ENCODE peak calls at places on chromosomes 7 and 10, in four cellular contexts. One of them, this sample, is unnamed. For H3K36me3, the result is how much of the 10 kb centered on the place peaks cover.

GRCh38 chr10:125781374-125781773 is 5.8 kb upstream of the MMP21 start:
- DNase-seq in GM12878: no peak
- DNase-seq in HepG2: no peak
- DNase-seq in H1: no peak
- DNase-seq in this sample: no peak

GRCh38 chr10:86056632-86057031 is 310.0 kb downstream of the GRID1 start:
- DNase-seq in HepG2: no peak
- DNase-seq in H1: no peak
- DNase-seq in GM12878: no peak
- DNase-seq in this sample: no peak

GRCh38 chr7:94228223-94228622 is 166.5 kb upstream of the COL1A2 start:
- DNase-seq in GM12878: no peak
- DNase-seq in HepG2: no peak
- DNase-seq in H1: no peak
- DNase-seq in this sample: peak

GRCh38 chr10:15419279-15419874 is 48.3 kb upstream of the FAM171A1 start:
- DNase-seq in HepG2: peak
- DNase-seq in GM12878: no peak
- DNase-seq in H1: no peak
- DNase-seq in this sample: peak

GRCh38 chr10:107915277-107915634 is 750.8 kb upstream of the SORCS1 start:
- DNase-seq in H1: no peak
- DNase-seq in GM12878: no peak
- DNase-seq in HepG2: peak
- DNase-seq in this sample: no peak

GRCh38 chr7:142914121-142914520 is 19.4 kb downstream of the TRPV5 start:
- DNase-seq in H1: no peak
- DNase-seq in GM12878: no peak
- DNase-seq in HepG2: no peak
- DNase-seq in this sample: no peak

GRCh38 chr10:103911021-103911459 is 6.9 kb downstream of the STN1 start:
- DNase-seq in HepG2: no peak
- DNase-seq in H1: no peak
- DNase-seq in GM12878: no peak
- DNase-seq in this sample: no peak

GRCh38 chr10:65751218-65751617 is 1174.6 kb upstream of the LRRTM3 start:
- DNase-seq in GM12878: no peak
- DNase-seq in H1: no peak
- DNase-seq in HepG2: peak
- DNase-seq in this sample: no peak

GRCh38 chr7:121960678-121961461 is 87.9 kb downstream of the PTPRZ1 start:
- DNase-seq in HepG2: no peak
- DNase-seq in H1: no peak
- DNase-seq in GM12878: no peak
- DNase-seq in this sample: no peak

GRCh38 chr7:99679032-99679399 is 780 bp downstream of the CYP3A5 start:
- DNase-seq in HepG2: peak
- DNase-seq in H1: no peak
- DNase-seq in GM12878: no peak
- DNase-seq in this sample: no peak

GRCh38 chr10:958856-959255 is 27.4 kb upstream of the LARP4B start:
- DNase-seq in GM12878: no peak
- DNase-seq in HepG2: no peak
- DNase-seq in H1: no peak
- DNase-seq in this sample: no peak

GRCh38 chr10:3773465-3774017 is 11.5 kb downstream of the KLF6 start:
- DNase-seq in GM12878: no peak
- DNase-seq in H1: no peak
- DNase-seq in HepG2: no peak
- DNase-seq in this sample: no peak

GRCh38 chr10:82506680-82507376 is 631.8 kb downstream of the NRG3 start:
- DNase-seq in HepG2: no peak
- DNase-seq in H1: no peak
- DNase-seq in GM12878: no peak
- DNase-seq in this sample: no peak

GRCh38 chr10:132607491-132607890 is 69.9 kb downstream of the INPP5A start:
- DNase-seq in H1: no peak
- DNase-seq in GM12878: no peak
- DNase-seq in HepG2: no peak
- DNase-seq in this sample: no peak

GRCh38 chr7:140435252-140435895 is 31.5 kb downstream of the RAB19 start:
- DNase-seq in HepG2: no peak
- DNase-seq in GM12878: no peak
- DNase-seq in H1: peak
- DNase-seq in this sample: no peak

GRCh38 chr10:79097021-79097695 is 28.4 kb downstream of the ZMIZ1 start:
- DNase-seq in HepG2: no peak
- DNase-seq in H1: no peak
- DNase-seq in GM12878: no peak
- DNase-seq in this sample: no peak

GRCh38 chr10:120810298-120810697 is 40.9 kb upstream of the WDR11 start:
- DNase-seq in GM12878: no peak
- DNase-seq in H1: no peak
- DNase-seq in HepG2: no peak
- DNase-seq in this sample: no peak

GRCh38 chr7:40969641-40970040 is 733.2 kb downstream of the INHBA start:
- DNase-seq in GM12878: no peak
- DNase-seq in H1: no peak
- DNase-seq in HepG2: no peak
- DNase-seq in this sample: no peak

GRCh38 chr7:144796919-144797318 is 38.9 kb downstream of the TPK1 start:
- DNase-seq in H1: no peak
- DNase-seq in HepG2: no peak
- DNase-seq in GM12878: no peak
- DNase-seq in this sample: no peak

GRCh38 chr7:113731571-113731970 is 187.2 kb downstream of the PPP1R3A start:
- DNase-seq in HepG2: no peak
- DNase-seq in GM12878: no peak
- DNase-seq in H1: no peak
- DNase-seq in this sample: no peak

GRCh38 chr7:93053209-93053945 is 64.4 kb downstream of the SAMD9 start:
- DNase-seq in GM12878: no peak
- DNase-seq in H1: no peak
- DNase-seq in HepG2: no peak
- DNase-seq in this sample: no peak

GRCh38 chr10:15528478-15529239 is 157.6 kb upstream of the FAM171A1 start:
- DNase-seq in H1: no peak
- DNase-seq in HepG2: no peak
- DNase-seq in GM12878: no peak
- DNase-seq in this sample: no peak

GRCh38 chr10:101965075-101965765 is 90.8 kb downstream of the ARMH3 start:
- DNase-seq in GM12878: no peak
- DNase-seq in H1: no peak
- DNase-seq in HepG2: peak
- DNase-seq in this sample: no peak

GRCh38 chr10:35567951-35568350 is 37.2 kb upstream of the GJD4 start:
- DNase-seq in HepG2: no peak
- DNase-seq in GM12878: no peak
- DNase-seq in H1: no peak
- DNase-seq in this sample: no peak

GRCh38 chr10:35572583-35572982 is 32.6 kb upstream of the GJD4 start:
- DNase-seq in GM12878: no peak
- DNase-seq in HepG2: no peak
- DNase-seq in H1: no peak
- DNase-seq in this sample: no peak

GRCh38 chr10:35569836-35570235 is 35.3 kb upstream of the GJD4 start:
- DNase-seq in GM12878: no peak
- DNase-seq in H1: no peak
- DNase-seq in HepG2: no peak
- DNase-seq in this sample: no peak

GRCh38 chr10:35568483-35569015 is 36.6 kb upstream of the GJD4 start:
- DNase-seq in GM12878: no peak
- DNase-seq in H1: no peak
- DNase-seq in HepG2: no peak
- DNase-seq in this sample: no peak

DNA sequence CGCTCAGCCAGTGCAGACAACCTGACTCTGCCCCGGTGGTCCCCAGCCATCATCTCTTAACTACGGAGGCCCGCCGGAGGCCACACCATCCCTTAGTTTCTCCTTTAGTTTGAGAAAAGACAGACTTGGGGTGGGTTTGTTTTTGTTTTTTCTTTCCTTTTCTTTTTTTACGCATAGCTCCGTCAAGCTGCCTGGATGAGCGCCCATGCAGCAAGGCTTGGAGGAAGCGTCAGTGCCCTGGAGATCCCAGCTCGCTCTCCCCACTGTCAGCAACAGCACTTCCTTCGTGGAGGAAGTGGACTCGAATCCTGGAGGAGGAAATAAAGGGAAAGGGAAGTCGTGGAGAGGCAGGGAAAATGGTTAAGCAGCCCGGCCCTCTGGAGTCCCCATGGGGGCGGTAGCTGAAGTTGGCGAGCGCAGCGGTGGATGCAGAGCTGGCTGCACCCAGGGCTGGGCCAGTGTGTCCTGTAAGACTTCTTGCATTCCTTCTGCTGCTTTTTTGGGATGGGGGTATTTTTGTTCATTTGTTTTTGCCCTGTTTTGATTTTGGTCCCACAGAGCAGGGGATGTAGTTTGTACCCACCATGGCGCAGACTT is 35.9 kb upstream of the GJD4 start:
- DNase-seq in GM12878: no peak
- DNase-seq in H1: no peak
- DNase-seq in HepG2: no peak
- DNase-seq in this sample: no peak
- TF ChIP-seq SUZ12 in GM12878: no peak
- TF ChIP-seq SUZ12 in H1: no peak
- TF ChIP-seq SUZ12 in HepG2: no peak
- TF ChIP-seq SUZ12 in this sample: no peak

GRCh38 chr7:77653572-77653971 is 42.7 kb upstream of the RSBN1L start:
- DNase-seq in HepG2: no peak
- DNase-seq in H1: no peak
- DNase-seq in GM12878: no peak
- DNase-seq in this sample: no peak

GRCh38 chr7:77658928-77659327 is 37.3 kb upstream of the RSBN1L start:
- DNase-seq in GM12878: no peak
- DNase-seq in H1: peak
- DNase-seq in HepG2: no peak
- DNase-seq in this sample: no peak

GRCh38 chr7:77655361-77655760 is 40.9 kb upstream of the RSBN1L start:
- DNase-seq in H1: no peak
- DNase-seq in GM12878: no peak
- DNase-seq in HepG2: no peak
- DNase-seq in this sample: no peak

GRCh38 chr7:77655836-77656455 is 40.3 kb upstream of the RSBN1L start:
- DNase-seq in GM12878: no peak
- DNase-seq in H1: peak
- DNase-seq in HepG2: no peak
- DNase-seq in this sample: no peak

GRCh38 chr7:77657427-77658331 is 38.6 kb upstream of the RSBN1L start:
- DNase-seq in HepG2: peak
- DNase-seq in GM12878: peak
- DNase-seq in H1: no peak
- DNase-seq in this sample: no peak
- H3K36me3 ChIP-seq in HepG2: under half
- H3K36me3 ChIP-seq in GM12878: under half
- H3K36me3 ChIP-seq in H1: under half
- H3K36me3 ChIP-seq in this sample: under half

DNA sequence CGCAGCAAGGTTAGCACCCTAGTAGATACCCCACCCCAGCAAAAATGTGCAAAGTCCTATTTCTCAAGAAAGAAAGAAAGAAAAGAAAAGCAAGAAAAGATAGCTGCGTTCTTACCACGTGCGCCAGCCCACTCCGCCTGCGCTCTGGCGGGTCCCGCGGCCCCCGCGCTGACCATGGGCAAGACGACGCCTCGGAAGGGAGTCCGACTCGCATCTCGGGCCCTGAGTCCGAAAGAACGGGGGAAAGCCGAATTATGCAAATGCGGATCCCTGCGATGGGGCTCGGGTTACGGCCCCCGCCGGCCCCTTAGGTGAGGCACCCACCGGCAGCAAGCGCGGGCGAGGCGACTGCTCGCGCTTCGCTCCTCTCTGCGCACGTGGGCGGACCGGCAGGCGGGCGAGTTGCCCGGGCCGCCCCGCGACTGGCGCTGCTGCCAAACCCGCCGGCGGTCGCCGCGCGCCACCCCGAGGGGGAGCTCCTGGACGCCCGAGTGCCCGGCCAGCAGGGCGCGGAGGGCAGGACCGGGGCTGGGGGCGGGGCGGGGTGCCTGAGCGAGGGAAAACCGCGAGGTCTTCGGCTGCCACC is 2.4 kb upstream of the EGR2 start:
- DNase-seq in HepG2: no peak
- DNase-seq in GM12878: no peak
- DNase-seq in H1: peak
- DNase-seq in this sample: no peak
- TF ChIP-seq SUZ12 in HepG2: no peak
- TF ChIP-seq SUZ12 in GM12878: no peak
- TF ChIP-seq SUZ12 in H1: no peak
- TF ChIP-seq SUZ12 in this sample: no peak

GRCh38 chr7:32929430-32930161 is 27.6 kb upstream of the FKBP9 start:
- DNase-seq in HepG2: no peak
- DNase-seq in GM12878: no peak
- DNase-seq in H1: no peak
- DNase-seq in this sample: no peak
- H3K36me3 ChIP-seq in HepG2: under half
- H3K36me3 ChIP-seq in GM12878: under half
- H3K36me3 ChIP-seq in H1: under half
- H3K36me3 ChIP-seq in this sample: under half

DNA sequence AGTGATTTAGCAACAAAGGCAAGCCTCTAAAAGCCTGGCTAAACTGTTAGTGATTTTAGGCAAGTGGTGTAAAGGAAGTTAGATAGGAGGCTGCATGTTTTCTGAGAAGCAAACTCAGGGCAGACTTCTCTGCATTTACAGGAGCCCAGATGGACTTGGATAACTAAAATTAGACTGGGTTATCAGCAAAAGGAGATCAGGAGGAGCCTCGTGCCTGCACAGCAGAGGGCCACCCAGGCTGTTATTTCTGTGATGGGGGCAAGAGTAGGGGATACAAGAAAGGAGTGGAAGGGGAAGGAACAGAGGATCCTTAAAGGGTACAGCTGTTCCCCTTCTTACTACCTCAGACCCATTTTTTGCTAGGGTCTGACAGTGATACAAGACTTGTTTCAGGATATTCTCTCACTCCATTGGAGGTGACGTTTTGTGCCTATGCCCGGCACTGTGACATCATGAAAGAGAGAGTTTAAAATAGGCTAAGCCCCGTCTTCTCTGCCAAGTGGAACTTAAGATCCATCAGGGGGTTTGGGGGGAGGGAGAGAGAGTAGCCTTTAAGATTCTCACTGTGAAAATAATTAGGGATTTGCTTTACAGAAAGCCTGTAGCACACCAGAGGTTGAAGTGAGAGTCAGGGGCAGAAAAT is 49.5 kb upstream of the PDCD4 start:
- DNase-seq in GM12878: no peak
- DNase-seq in H1: no peak
- DNase-seq in HepG2: no peak
- DNase-seq in this sample: no peak
- TF ChIP-seq SUZ12 in GM12878: no peak
- TF ChIP-seq SUZ12 in H1: no peak
- TF ChIP-seq SUZ12 in HepG2: no peak
- TF ChIP-seq SUZ12 in this sample: no peak

DNA sequence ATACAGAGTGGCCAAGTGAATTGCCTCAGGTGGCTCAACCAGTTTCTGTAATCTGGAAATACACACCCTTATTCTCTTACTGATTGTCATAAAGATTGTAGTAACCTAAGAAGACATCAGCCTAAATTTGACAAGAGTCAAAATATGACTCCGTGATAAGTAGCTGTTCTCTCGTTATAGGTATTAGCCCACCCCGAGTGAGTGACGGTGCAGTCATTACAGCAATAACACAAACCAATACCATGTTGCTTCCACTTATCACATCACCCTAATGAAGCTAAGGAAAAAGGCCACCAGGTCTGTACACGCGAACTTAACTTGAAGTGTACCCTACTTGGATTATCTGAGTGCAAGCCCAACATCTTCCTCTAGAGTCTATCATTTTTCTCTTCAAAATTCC is 23.3 kb downstream of the PIK3AP1 start:
- DNase-seq in H1: no peak
- DNase-seq in GM12878: no peak
- DNase-seq in HepG2: no peak
- DNase-seq in this sample: no peak
- H3K36me3 ChIP-seq in H1: under half
- H3K36me3 ChIP-seq in GM12878: under half
- H3K36me3 ChIP-seq in HepG2: under half
- H3K36me3 ChIP-seq in this sample: under half